ENCODE peak calls at places on chromosomes 4 and X, in seven cellular contexts. J is NB4, S is fibroblast of mammary gland, R is fibroblast of villous mesenchyme, M is tibial artery, U is IMR-90, D is cardiac muscle cell. O is an unnamed sample.

GRCh38 chr4:48366611-48367010 is 25.3 kb downstream of the SLAIN2 start:
- DNase-seq in J (no peak), R (no peak), U (no peak), S (no peak), M (no peak), D (no peak), O (no peak)

GRCh38 chr4:113962719-113963274 is 16.6 kb downstream of the ARSJ start:
- DNase-seq in U (no peak), R (no peak), J (no peak), M (no peak), S (no peak), D (no peak), O (no peak)

GRCh38 chrX:56113785-56114436 is 118.2 kb upstream of the KLF8 start:
- DNase-seq in M (no peak), S (no peak), R (no peak), D (no peak), U (no peak), J (no peak), O (no peak)

GRCh38 chr4:123939621-123940020 is 543.0 kb downstream of the SPRY1 start:
- DNase-seq in U (peak; percentile 88), S (peak; percentile 90), D (peak; percentile 82), J (no peak), R (peak; percentile 83), M (no peak), O (no peak)

GRCh38 chr4:13584481-13584880 is 40.2 kb upstream of the NKX3-2 start:
- DNase-seq in U (no peak), S (peak; percentile 40), D (no peak), J (no peak), R (no peak), M (no peak), O (no peak)

GRCh38 chrX:153688900-153689590 is 1.3 kb downstream of the SLC6A8 start:
- DNase-seq in R (peak; percentile 8), S (no peak), D (peak; percentile 29), J (no peak), U (peak; percentile 6), M (peak; percentile 89), O (no peak)

GRCh38 chr4:18535948-18536347 is 514.4 kb upstream of the LCORL start:
- DNase-seq in U (no peak), S (no peak), D (no peak), R (no peak), J (no peak), M (no peak), O (no peak)

GRCh38 chrX:49066690-49067089 is 7.1 kb downstream of the PRAF2 start:
- DNase-seq in D (no peak), M (no peak), S (no peak), U (no peak), R (no peak), J (no peak), O (no peak)

GRCh38 chr4:141346144-141346543 is 125.4 kb downstream of the ZNF330 start:
- DNase-seq in J (peak; percentile 48), S (peak; percentile 68), R (peak; percentile 77), U (peak; percentile 74), D (peak; percentile 78), M (no peak), O (no peak)

GRCh38 chr4:150971901-150972300 is 43.2 kb downstream of the LRBA start:
- DNase-seq in M (no peak), J (no peak), R (no peak), S (no peak), U (no peak), D (peak; percentile 2), O (no peak)

GRCh38 chr4:141657550-141657949 is 21.2 kb downstream of the IL15 start:
- DNase-seq in J (no peak), D (no peak), U (no peak), R (no peak), M (no peak), S (no peak), O (no peak)

GRCh38 chr4:27316176-27316575 is 455.5 kb downstream of the STIM2 start:
- DNase-seq in R (no peak), M (no peak), D (no peak), S (no peak), J (no peak), U (no peak), O (no peak)

GRCh38 chr4:136355970-136356369 is 1176.3 kb downstream of the PCDH18 start:
- DNase-seq in D (no peak), J (no peak), S (no peak), M (no peak), R (no peak), U (no peak), O (no peak)

GRCh38 chr4:130110760-130111159 is 1014.8 kb downstream of the C4orf33 start:
- DNase-seq in D (no peak), M (no peak), R (no peak), J (no peak), S (no peak), U (no peak), O (peak; percentile 29)

GRCh38 chr4:113781439-113782040 is 20.0 kb upstream of the CAMK2D start:
- DNase-seq in S (peak; percentile 66), U (peak; percentile 55), J (peak; percentile 45), D (peak; percentile 62), R (peak; percentile 42), M (no peak), O (no peak)

GRCh38 chrX:119763175-119763574 is 4.8 kb downstream of the SOWAHD start:
- DNase-seq in J (no peak), S (peak; percentile 21), D (peak; percentile 85), U (peak; percentile 77), M (no peak), R (peak; percentile 58), O (peak; percentile 24)

GRCh38 chr4:159685406-159686092 is 582.7 kb downstream of the RAPGEF2 start:
- DNase-seq in R (no peak), D (peak; percentile 35), U (no peak), M (no peak), J (no peak), S (no peak), O (no peak)

GRCh38 chr4:118280501-118281218 is 72.1 kb downstream of the PRSS12 start:
- DNase-seq in J (peak; percentile 84), R (peak; percentile 77), U (peak; percentile 85), M (no peak), D (peak; percentile 77), S (peak; percentile 81), O (no peak)

GRCh38 chr4:74408639-74409038 is 36.3 kb upstream of the AREG start:
- DNase-seq in R (no peak), S (peak; percentile 51), D (no peak), J (no peak), M (no peak), U (peak; percentile 59), O (no peak)

GRCh38 chr4:1082215-1083182 is 30.9 kb downstream of the RNF212 start:
- DNase-seq in S (peak; percentile 82), J (peak; percentile 96), D (peak; percentile 82), R (peak; percentile 74), U (peak; percentile 70), M (peak; percentile 87), O (peak; percentile 94)

GRCh38 chrX:2608638-2609430 is 82.3 kb upstream of the CD99 start:
- DNase-seq in R (peak; percentile 85), S (peak; percentile 68), U (peak; percentile 72), D (peak; percentile 92), M (peak; percentile 93), J (peak; percentile 82), O (peak; percentile 17)

GRCh38 chrX:23840674-23841073 is 57.7 kb downstream of the SAT1 start:
- DNase-seq in U (no peak), S (no peak), R (no peak), J (no peak), M (no peak), D (no peak), O (no peak)

GRCh38 chr4:106238819-106239420 is 77.1 kb downstream of the TBCK start:
- DNase-seq in D (peak; percentile 61), J (peak; percentile 52), S (peak; percentile 49), U (peak; percentile 34), M (no peak), R (peak; percentile 25), O (no peak)

GRCh38 chr4:40719008-40719623 is 30.6 kb upstream of the NSUN7 start:
- DNase-seq in J (peak; percentile 79), M (no peak), R (peak; percentile 63), D (peak; percentile 79), S (peak; percentile 69), U (peak; percentile 64), O (peak; percentile 42)
- TF ChIP-seq CTCF in J (peak; percentile 68), M (peak; percentile 22), R (peak; percentile 72), D (peak; percentile 75), S (peak; percentile 69), U (peak; percentile 60), O (peak; percentile 71)

GRCh38 chr4:140070369-140070768 is 83.6 kb downstream of the MAML3 start:
- DNase-seq in R (no peak), J (no peak), M (no peak), D (no peak), U (no peak), S (no peak), O (no peak)

GRCh38 chr4:140069068-140069467 is 84.9 kb downstream of the MAML3 start:
- DNase-seq in R (peak; percentile 75), J (peak; percentile 43), M (peak; percentile 80), U (peak; percentile 73), S (peak; percentile 62), D (peak; percentile 75), O (no peak)

GRCh38 chr4:140068247-140068646 is 85.7 kb downstream of the MAML3 start:
- DNase-seq in D (no peak), U (no peak), S (no peak), J (no peak), R (no peak), M (no peak), O (no peak)

GRCh38 chr4:140071806-140072205 is 82.2 kb downstream of the MAML3 start:
- DNase-seq in U (peak; percentile 91), J (peak; percentile 90), D (peak; percentile 98), M (no peak), S (peak; percentile 88), R (peak; percentile 84), O (no peak)

GRCh38 chr4:140071043-140071442 is 82.9 kb downstream of the MAML3 start:
- DNase-seq in U (no peak), S (no peak), J (no peak), R (no peak), D (no peak), M (no peak), O (no peak)
- H3K4me3 ChIP-seq in U (no peak overlapping the region), S (no peak overlapping the region), J (no peak overlapping the region), R (no peak overlapping the region), D (no peak overlapping the region), M (no peak overlapping the region), O (no peak overlapping the region)

GRCh38 chr4:180610317-180610716 is 1632.9 kb upstream of the TENM3 start:
- DNase-seq in R (no peak), M (no peak), S (no peak), J (no peak), D (no peak), U (peak; percentile 25), O (no peak)

GRCh38 chr4:180617203-180617602 is 1626.0 kb upstream of the TENM3 start:
- DNase-seq in J (peak; percentile 21), S (peak; percentile 3), U (peak; percentile 1), D (no peak), M (no peak), R (no peak), O (no peak)

GRCh38 chr4:180618396-180618795 is 1624.8 kb upstream of the TENM3 start:
- DNase-seq in U (no peak), S (no peak), J (peak; percentile 9), R (no peak), M (no peak), D (no peak), O (no peak)

GRCh38 chr4:180615746-180616145 is 1627.5 kb upstream of the TENM3 start:
- DNase-seq in S (no peak), M (no peak), J (peak; percentile 2), R (no peak), U (no peak), D (no peak), O (no peak)
- TF ChIP-seq CTCF in S (no peak), M (no peak), J (no peak), R (no peak), U (no peak), D (no peak), O (no peak)

GRCh38 chrX:11427082-11428033 is 134.1 kb downstream of the AMELX start:
- DNase-seq in R (no peak), M (peak; percentile 77), J (no peak), D (peak; percentile 54), U (no peak), S (peak; percentile 32), O (no peak)
- H3K4me3 ChIP-seq in R (peak overlapping the region; percentile 59), M (peak overlapping the region; percentile 64), J (no peak overlapping the region), D (peak overlapping the region; percentile 18), U (peak overlapping the region; percentile 82), S (peak overlapping the region; percentile 62), O (peak overlapping the region; percentile 57)

O was measured in retinal pigment epithelial cell.